ENCODE peak calls at places on chromosome 13, in ten cellular contexts. S, F, L, B, V, U, M, G, R and W are unnamed samples.

GRCh38 chr13:108188260-108188659 is 27.1 kb downstream of the LIG4 start:
- DNase-seq in S (no peak), F (no peak), L (no peak), B (no peak), V (no peak), U (no peak), M (no peak), G (no peak), R (no peak), W (no peak)

GRCh38 chr13:28394422-28394821 is 100.5 kb downstream of the FLT1 start:
- DNase-seq in S (no peak), F (no peak), L (no peak), B (no peak), V (no peak), U (no peak), M (no peak), G (no peak), R (no peak), W (no peak)

GRCh38 chr13:41631296-41631965 is 174.1 kb downstream of the RGCC start:
- DNase-seq in S (no peak), F (no peak), L (no peak), B (no peak), V (no peak), U (no peak), M (no peak), G (no peak), R (no peak), W (no peak)

GRCh38 chr13:50672025-50672424 is 171.5 kb downstream of the DLEU7 start:
- DNase-seq in S (no peak), F (no peak), L (no peak), B (peak; percentile 30), V (no peak), U (no peak), M (no peak), G (no peak), R (no peak), W (no peak)

GRCh38 chr13:76637651-76638111 is 248.5 kb downstream of the KCTD12 start:
- DNase-seq in S (no peak), F (no peak), L (no peak), B (no peak), V (no peak), U (no peak), M (no peak), G (no peak), R (no peak), W (no peak)

GRCh38 chr13:108663710-108664109 is 34.3 kb downstream of the MYO16 start:
- DNase-seq in S (no peak), F (no peak), L (no peak), B (no peak), V (no peak), U (no peak), M (no peak), G (no peak), R (no peak), W (no peak)

GRCh38 chr13:114015608-114016295 is 41.9 kb upstream of the C13orf46 start:
- DNase-seq in S (no peak), F (no peak), L (no peak), B (peak; percentile 37), V (peak; percentile 84), U (peak; percentile 64), M (no peak), G (no peak), R (no peak), W (peak; percentile 60)

GRCh38 chr13:108961542-108962125 is 332.2 kb downstream of the MYO16 start:
- DNase-seq in S (no peak), F (peak; percentile 16), L (no peak), B (peak; percentile 50), V (no peak), U (no peak), M (peak; percentile 74), G (peak; percentile 75), R (peak; percentile 70), W (no peak)

GRCh38 chr13:42066542-42066941 is 18.1 kb downstream of the DGKH start:
- DNase-seq in S (no peak), F (no peak), L (no peak), B (no peak), V (no peak), U (no peak), M (no peak), G (no peak), R (no peak), W (no peak)

GRCh38 chr13:40667622-40667978 is 1.2 kb upstream of the FOXO1 start:
- DNase-seq in S (no peak), F (no peak), L (peak; percentile 39), B (no peak), V (no peak), U (no peak), M (peak; percentile 35), G (peak; percentile 85), R (no peak), W (peak; percentile 57)

GRCh38 chr13:97435297-97435682 is 1.3 kb downstream of the RAP2A start:
- DNase-seq in S (no peak), F (no peak), L (no peak), B (no peak), V (no peak), U (no peak), M (no peak), G (no peak), R (no peak), W (no peak)

GRCh38 chr13:97434417-97435296 is 688 bp downstream of the RAP2A start:
- DNase-seq in S (no peak), F (peak; percentile 48), L (peak; percentile 46), B (peak; percentile 25), V (peak; percentile 45), U (peak; percentile 37), M (no peak), G (peak; percentile 28), R (peak; percentile 71), W (peak; percentile 14)

GRCh38 chr13:97433727-97434416 is at the start of gene RAP2A:
- DNase-seq in S (peak; percentile 48), F (peak; percentile 89), L (peak; percentile 90), B (peak; percentile 84), V (peak; percentile 89), U (peak; percentile 90), M (peak; percentile 97), G (peak; percentile 89), R (peak; percentile 97), W (peak; percentile 87)

GRCh38 chr13:97436845-97437244 is 2.9 kb downstream of the RAP2A start:
- DNase-seq in S (no peak), F (no peak), L (no peak), B (no peak), V (no peak), U (no peak), M (no peak), G (no peak), R (no peak), W (no peak)

GRCh38 chr13:97435794-97436193 is 1.8 kb downstream of the RAP2A start:
- DNase-seq in S (no peak), F (no peak), L (no peak), B (no peak), V (no peak), U (no peak), M (no peak), G (no peak), R (no peak), W (no peak)
- H3K4me1 ChIP-seq in S (peaks cover 17% of the 10 kb centered on the region), F (peaks cover 12% of the 10 kb centered on the region), L (no peaks in the 10 kb centered on the region), B (peaks cover 5% of the 10 kb centered on the region), V (no peaks in the 10 kb centered on the region), U (peaks cover 51% of the 10 kb centered on the region), M (peaks cover 18% of the 10 kb centered on the region), G (peaks cover 5% of the 10 kb centered on the region), R (peaks cover 20% of the 10 kb centered on the region), W (peaks cover 47% of the 10 kb centered on the region)

GRCh38 chr13:73833331-73834070 is 300.7 kb downstream of the KLF12 start:
- DNase-seq in S (no peak), F (no peak), L (no peak), B (no peak), V (no peak), U (no peak), M (no peak), G (no peak), R (no peak), W (no peak)

GRCh38 chr13:73832203-73832602 is 302.0 kb downstream of the KLF12 start:
- DNase-seq in S (no peak), F (no peak), L (no peak), B (no peak), V (no peak), U (no peak), M (peak; percentile 25), G (no peak), R (no peak), W (no peak)

GRCh38 chr13:73837147-73837546 is 297.1 kb downstream of the KLF12 start:
- DNase-seq in S (no peak), F (no peak), L (no peak), B (no peak), V (no peak), U (no peak), M (no peak), G (no peak), R (no peak), W (no peak)

GRCh38 chr13:73835138-73835721 is 299.0 kb downstream of the KLF12 start:
- DNase-seq in S (no peak), F (no peak), L (no peak), B (peak; percentile 36), V (no peak), U (no peak), M (peak; percentile 44), G (peak; percentile 73), R (peak; percentile 63), W (no peak)
- TF ChIP-seq CTCF in S (peak; percentile 76), F (peak; percentile 90), L (peak; percentile 58), B (peak; percentile 54), V (peak; percentile 70), U (no peak), M (peak; percentile 78), G (no peak), R (peak; percentile 55), W (peak; percentile 59)

GRCh38 chr13:25881136-25881926 is 170.5 kb downstream of the SHISA2 start:
- DNase-seq in S (no peak), F (no peak), L (no peak), B (no peak), V (no peak), U (no peak), M (no peak), G (no peak), R (no peak), W (no peak)
- H3K4me3 ChIP-seq in S (no peak overlapping the region), F (no peak overlapping the region), L (no peak overlapping the region), B (no peak overlapping the region), V (no peak overlapping the region), U (no peak overlapping the region), M (no peak overlapping the region), G (no peak overlapping the region), R (no peak overlapping the region), W (no peak overlapping the region)

DNA sequence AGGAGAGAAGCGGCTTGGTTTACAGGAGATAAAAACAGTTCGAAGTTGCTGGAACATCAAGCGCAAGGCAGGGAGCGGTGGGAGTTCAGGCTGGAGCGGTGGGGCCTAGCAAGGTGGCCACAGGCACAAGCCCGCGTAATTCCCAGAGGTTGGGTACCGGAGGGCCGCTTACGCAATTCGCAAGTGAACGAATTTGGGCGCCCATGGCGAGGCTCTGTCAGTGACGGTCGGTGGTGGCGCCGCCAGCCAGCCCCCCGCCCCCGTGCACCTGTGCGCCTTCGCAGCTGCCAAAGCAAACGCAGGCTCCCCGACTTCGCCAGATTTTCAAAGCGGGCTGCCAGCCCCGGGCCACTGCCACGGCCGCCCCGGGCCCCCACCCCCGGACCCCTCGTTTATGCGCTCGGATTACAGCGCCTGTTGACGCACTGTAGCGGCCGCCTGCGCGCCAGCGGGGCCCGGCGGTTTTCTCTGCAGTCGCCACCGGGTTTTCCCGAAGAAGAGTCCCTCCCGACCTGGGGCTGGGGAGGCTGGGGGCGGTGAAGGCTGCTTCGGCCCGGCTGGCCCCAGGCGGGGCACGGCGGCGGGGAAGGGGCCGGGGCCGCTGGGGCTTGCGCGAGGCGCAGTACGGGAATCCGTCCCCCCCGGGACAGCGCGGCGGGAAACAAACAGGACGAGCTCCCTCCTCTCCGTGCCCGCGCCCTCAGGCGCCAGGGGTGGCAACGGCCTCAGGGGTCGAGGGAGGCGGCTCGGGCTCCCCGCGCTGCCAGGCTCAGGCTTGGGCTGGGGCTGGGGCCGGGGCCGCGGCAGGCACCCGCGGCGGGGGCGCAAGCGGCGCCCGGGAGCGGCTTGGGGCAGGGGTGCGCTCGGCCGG is 714 bp downstream of the N4BP2L1 start:
- DNase-seq in S (no peak), F (peak; percentile 65), L (peak; percentile 57), B (no peak), V (peak; percentile 57), U (peak; percentile 57), M (peak; percentile 74), G (peak; percentile 91), R (peak; percentile 51), W (peak; percentile 17)
- H3K4me1 ChIP-seq in S (peaks cover 13% of the 10 kb centered on the region), F (peaks cover 29% of the 10 kb centered on the region), L (peaks cover 6% of the 10 kb centered on the region), B (peaks cover 20% of the 10 kb centered on the region), V (no peaks in the 10 kb centered on the region), U (peaks cover 40% of the 10 kb centered on the region), M (peaks cover 8% of the 10 kb centered on the region), G (peaks cover 23% of the 10 kb centered on the region), R (peaks cover 4% of the 10 kb centered on the region), W (peaks cover 17% of the 10 kb centered on the region)